ENCODE peak calls at places on chromosomes 13 and 19, in six cellular contexts. K, S, C, P, W and V are unnamed samples.

GRCh38 chr19:35090160-35090794 is 25.3 kb upstream of the FXYD3 start:
- DNase-seq in K (peak; percentile 84), S (peak; percentile 53), C (peak; percentile 69), P (peak; percentile 54), W (no peak), V (peak; percentile 29)

GRCh38 chr13:48776396-48776795 is 122.7 kb downstream of the CYSLTR2 start:
- DNase-seq in K (no peak), S (peak; percentile 52), C (peak; percentile 54), P (no peak), W (no peak), V (no peak)

GRCh38 chr13:27667946-27668345 is 46.3 kb downstream of the POLR1D start:
- DNase-seq in K (no peak), S (no peak), C (peak; percentile 6), P (no peak), W (no peak), V (no peak)

GRCh38 chr13:32425158-32425557 is 2.8 kb downstream of the N4BP2L1 start:
- DNase-seq in K (no peak), S (no peak), C (no peak), P (no peak), W (no peak), V (no peak)

GRCh38 chr13:74288361-74288911 is 154.2 kb upstream of the KLF12 start:
- DNase-seq in K (peak; percentile 12), S (no peak), C (no peak), P (peak; percentile 9), W (no peak), V (no peak)

GRCh38 chr19:46040952-46041500 is at the start of gene IGFL4:
- DNase-seq in K (no peak), S (no peak), C (no peak), P (no peak), W (no peak), V (no peak)

GRCh38 chr13:22428188-22428828 is 752.5 kb upstream of the SGCG start:
- DNase-seq in K (peak; percentile 63), S (no peak), C (peak; percentile 69), P (no peak), W (no peak), V (peak; percentile 81)

GRCh38 chr19:17402982-17403855 is 2.2 kb downstream of the BST2 start:
- DNase-seq in K (peak; percentile 92), S (no peak), C (peak; percentile 62), P (peak; percentile 86), W (no peak), V (no peak)

GRCh38 chr13:53357582-53357981 is 329.0 kb downstream of the OLFM4 start:
- DNase-seq in K (no peak), S (no peak), C (no peak), P (no peak), W (no peak), V (no peak)

GRCh38 chr13:33678906-33679657 is 138.9 kb upstream of the RFC3 start:
- DNase-seq in K (peak; percentile 77), S (peak; percentile 1), C (peak; percentile 66), P (no peak), W (no peak), V (peak; percentile 15)

GRCh38 chr13:67013709-67014108 is 216.4 kb downstream of the PCDH9 start:
- DNase-seq in K (no peak), S (no peak), C (no peak), P (no peak), W (no peak), V (no peak)

GRCh38 chr13:76035711-76036110 is 399.6 kb downstream of the LMO7 start:
- DNase-seq in K (no peak), S (peak; percentile 74), C (peak; percentile 51), P (no peak), W (no peak), V (no peak)

GRCh38 chr13:76038920-76039716 is 403.0 kb downstream of the LMO7 start:
- DNase-seq in K (peak; percentile 59), S (no peak), C (no peak), P (no peak), W (no peak), V (peak; percentile 14)

DNA sequence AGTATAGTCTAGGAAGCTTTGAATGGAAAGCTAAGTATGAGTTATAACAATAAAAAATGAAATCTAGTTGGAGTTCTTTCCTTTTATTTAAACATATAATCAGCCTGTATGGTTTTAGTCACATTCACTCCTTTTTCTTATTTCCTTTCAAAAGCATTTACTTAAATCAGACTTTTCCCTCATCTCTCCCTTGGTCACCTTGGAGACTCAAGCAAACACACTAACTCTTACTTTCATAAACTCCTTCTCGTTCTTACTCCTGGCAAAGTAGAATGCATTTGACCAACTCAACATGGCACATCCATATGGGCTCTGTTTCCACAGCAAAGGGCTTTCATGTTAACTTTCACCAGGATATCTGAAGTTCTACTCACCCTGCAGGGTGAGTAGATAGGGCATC is 400.0 kb downstream of the LMO7 start:
- DNase-seq in K (no peak), S (peak; percentile 20), C (peak; percentile 18), P (no peak), W (no peak), V (no peak)
- H3K4me3 ChIP-seq in K (no peak overlapping the region), S (no peak overlapping the region), C (no peak overlapping the region), P (no peak overlapping the region), W (no peak overlapping the region), V (no peak overlapping the region)

GRCh38 chr19:10651821-10652220 is 2.3 kb upstream of the ILF3 start:
- DNase-seq in K (no peak), S (no peak), C (no peak), P (no peak), W (no peak), V (no peak)

GRCh38 chr19:10654610-10655456 is 687 bp downstream of the ILF3 start:
- DNase-seq in K (peak; percentile 91), S (no peak), C (peak; percentile 54), P (peak; percentile 84), W (peak; percentile 72), V (no peak)

GRCh38 chr19:10653732-10654609 is at the start of gene ILF3:
- DNase-seq in K (peak; percentile 100), S (peak; percentile 100), C (peak; percentile 100), P (peak; percentile 100), W (peak; percentile 100), V (peak; percentile 100)

GRCh38 chr19:10653482-10653731 is 739 bp upstream of the ILF3 start:
- DNase-seq in K (no peak), S (no peak), C (no peak), P (no peak), W (no peak), V (no peak)

GRCh38 chr19:10655457-10656312 is 1.5 kb downstream of the ILF3 start:
- DNase-seq in K (peak; percentile 79), S (peak; percentile 44), C (peak; percentile 81), P (no peak), W (no peak), V (peak; percentile 30)
- H2AK5ac ChIP-seq in K (peak overlapping the region; percentile 95), S (peak overlapping the region; percentile 53), C (no peak overlapping the region), P (no peak overlapping the region), W (peak overlapping the region; percentile 100), V (peak overlapping the region; percentile 49)

DNA sequence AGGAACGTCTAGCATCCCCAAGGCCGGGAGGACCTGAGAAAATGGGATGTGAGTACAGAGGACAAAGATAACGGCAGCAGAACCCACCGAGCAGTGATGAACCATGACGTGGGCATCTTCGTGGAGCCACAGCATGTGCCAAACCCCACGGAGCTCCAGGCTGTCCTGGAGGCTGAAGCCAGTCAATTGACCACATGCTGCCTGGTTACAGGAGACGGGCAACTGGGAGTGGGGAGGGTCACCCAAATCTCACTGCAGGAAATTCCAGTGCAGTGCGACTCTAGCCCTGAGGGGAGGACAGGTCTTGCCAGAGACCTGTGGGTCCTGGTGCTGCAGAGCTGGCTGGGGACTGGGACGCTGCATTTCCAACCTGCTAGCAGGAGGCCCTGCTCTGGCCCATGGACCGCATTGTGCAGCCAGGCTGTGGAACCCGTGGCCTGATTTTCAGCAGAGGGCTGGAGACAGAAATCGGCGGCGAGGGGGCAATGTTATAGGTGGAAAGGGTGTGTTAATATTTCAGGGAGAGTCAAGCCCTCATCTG is 3.2 kb upstream of the GRTP1 start:
- DNase-seq in K (no peak), S (no peak), C (no peak), P (no peak), W (no peak), V (no peak)
- H3K4me3 ChIP-seq in K (no peak overlapping the region), S (no peak overlapping the region), C (no peak overlapping the region), P (no peak overlapping the region), W (no peak overlapping the region), V (no peak overlapping the region)

DNA sequence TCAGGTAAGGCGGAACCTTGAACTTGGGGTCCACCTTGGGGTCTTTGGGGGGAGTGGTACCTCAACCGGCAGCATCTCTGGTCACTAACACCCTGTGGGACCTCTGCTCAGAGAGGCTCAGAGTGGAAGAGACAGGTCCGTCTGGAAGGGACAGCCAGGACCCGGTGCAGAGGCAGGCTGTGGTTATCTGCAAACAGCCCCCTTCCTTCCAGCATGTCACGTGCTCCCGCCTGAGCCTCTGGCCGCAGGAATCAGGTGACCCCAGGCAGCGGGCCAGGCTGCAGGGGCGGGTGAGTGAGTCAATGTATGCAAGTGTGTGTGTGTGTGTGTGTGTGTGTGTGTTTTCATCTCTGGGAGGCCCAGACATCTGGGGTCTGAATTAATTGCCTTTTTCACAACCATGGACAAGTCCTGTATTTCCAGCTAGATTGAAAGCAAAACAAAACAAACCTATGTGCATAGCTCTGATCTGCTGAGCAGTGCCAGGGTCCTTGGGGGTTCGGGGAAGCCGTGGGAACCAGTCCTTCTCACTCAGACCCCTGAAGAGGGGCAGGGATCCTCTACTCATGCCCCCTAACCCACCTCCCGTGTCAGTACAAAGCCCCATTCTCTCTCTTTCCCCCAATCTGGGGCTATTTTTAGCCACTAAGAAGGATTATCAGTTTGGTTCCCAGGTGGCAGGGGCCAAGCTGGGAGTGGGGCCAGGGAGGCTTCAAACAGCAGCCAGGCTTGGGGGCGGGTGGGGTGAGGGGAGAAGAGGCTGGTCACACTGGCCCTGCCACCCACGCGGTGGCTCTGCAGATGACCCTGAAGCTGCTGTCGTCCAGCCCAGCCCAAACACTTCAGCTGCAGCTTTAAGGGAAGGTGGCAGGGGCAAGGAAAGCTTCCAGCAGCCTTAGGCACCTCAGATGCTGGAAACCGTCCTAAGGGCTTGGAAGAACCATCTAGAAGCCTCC is 31.4 kb downstream of the CERS4 start:
- DNase-seq in K (peak; percentile 92), S (peak; percentile 94), C (peak; percentile 95), P (peak; percentile 79), W (peak; percentile 51), V (peak; percentile 55)
- H2AK5ac ChIP-seq in K (no peak overlapping the region), S (peak overlapping the region; percentile 35), C (no peak overlapping the region), P (peak overlapping the region; percentile 21), W (no peak overlapping the region), V (no peak overlapping the region)

GRCh38 chr13:40401911-40402776 is 264.3 kb downstream of the FOXO1 start:
- DNase-seq in K (peak; percentile 48), S (peak; percentile 92), C (peak; percentile 96), P (no peak), W (no peak), V (peak; percentile 87)

GRCh38 chr13:40403509-40404241 is 262.8 kb downstream of the FOXO1 start:
- DNase-seq in K (no peak), S (no peak), C (no peak), P (no peak), W (no peak), V (no peak)

GRCh38 chr13:40404967-40405716 is 261.3 kb downstream of the FOXO1 start:
- DNase-seq in K (no peak), S (no peak), C (no peak), P (no peak), W (no peak), V (no peak)

GRCh38 chr13:40404407-40404806 is 262.0 kb downstream of the FOXO1 start:
- DNase-seq in K (no peak), S (no peak), C (no peak), P (no peak), W (no peak), V (no peak)

GRCh38 chr13:40402931-40403412 is 263.5 kb downstream of the FOXO1 start:
- DNase-seq in K (peak; percentile 31), S (peak; percentile 49), C (peak; percentile 40), P (no peak), W (no peak), V (no peak)
- H3K4me3 ChIP-seq in K (no peak overlapping the region), S (no peak overlapping the region), C (no peak overlapping the region), P (no peak overlapping the region), W (no peak overlapping the region), V (no peak overlapping the region)

GRCh38 chr19:36215276-36216171 is 618 bp downstream of the ZNF146 start:
- DNase-seq in K (peak; percentile 23), S (peak; percentile 62), C (peak; percentile 70), P (peak; percentile 5), W (no peak), V (peak; percentile 78)
- H2AK5ac ChIP-seq in K (peak overlapping the region; percentile 30), S (peak overlapping the region; percentile 100), C (peak overlapping the region; percentile 84), P (no peak overlapping the region), W (peak overlapping the region; percentile 95), V (peak overlapping the region; percentile 33)